ENCODE peak calls at places on chromosome 20, in six cellular contexts. V is sigmoid colon, K is type B pancreatic cell, U is choroid plexus epithelial cell, W is HFF-Myc, M is lower lobe of right lung. G is an unnamed sample.

GRCh38 chr20:41141153-41141815 is 3.9 kb downstream of the PLCG1 start:
- DNase-seq in V (peak), K (no peak), U (peak), W (no peak), M (no peak), G (peak)

GRCh38 chr20:62860391-62860923 is 1.2 kb downstream of the TCFL5 start:
- DNase-seq in V (no peak), K (no peak), U (peak), W (no peak), M (no peak), G (peak)

GRCh38 chr20:43389839-43390626 is 67.7 kb upstream of the SRSF6 start:
- DNase-seq in V (no peak), K (no peak), U (no peak), W (no peak), M (no peak), G (no peak)

GRCh38 chr20:4957939-4958362 is 43.4 kb downstream of the SLC23A2 start:
- DNase-seq in V (no peak), K (no peak), U (peak), W (no peak), M (no peak), G (peak)

GRCh38 chr20:4546342-4546741 is 175.4 kb upstream of the PRND start:
- DNase-seq in V (no peak), K (no peak), U (no peak), W (no peak), M (no peak), G (no peak)

GRCh38 chr20:32036716-32037355 is 15.2 kb upstream of the HCK start:
- DNase-seq in V (no peak), K (no peak), U (peak), W (no peak), M (no peak), G (peak)

GRCh38 chr20:58407966-58408557 is 19.0 kb downstream of the VAPB start:
- DNase-seq in V (no peak), K (no peak), U (peak), W (no peak), M (no peak), G (peak)

GRCh38 chr20:21133404-21133803 is 7.5 kb downstream of the KIZ start:
- DNase-seq in V (no peak), K (no peak), U (no peak), W (no peak), M (no peak), G (no peak)

GRCh38 chr20:49484180-49485140 is 2.0 kb upstream of the KCNB1 start:
- DNase-seq in V (peak), K (peak), U (peak), W (no peak), M (peak), G (peak)

GRCh38 chr20:6075428-6076219 is 21.8 kb upstream of the LRRN4 start:
- DNase-seq in V (no peak), K (no peak), U (peak), W (no peak), M (no peak), G (no peak)

GRCh38 chr20:47009784-47010183 is 115.1 kb downstream of the EYA2 start:
- DNase-seq in V (no peak), K (no peak), U (no peak), W (no peak), M (no peak), G (no peak)

GRCh38 chr20:51434026-51434425 is 108.5 kb downstream of the NFATC2 start:
- DNase-seq in V (no peak), K (no peak), U (no peak), W (no peak), M (no peak), G (no peak)

GRCh38 chr20:23100021-23100753 is 14.1 kb upstream of the CD93 start:
- DNase-seq in V (peak), K (no peak), U (no peak), W (no peak), M (no peak), G (no peak)

GRCh38 chr20:58327211-58327610 is 17.7 kb downstream of the RAB22A start:
- DNase-seq in V (peak), K (no peak), U (peak), W (no peak), M (no peak), G (peak)

GRCh38 chr20:44495257-44495656 is 19.6 kb downstream of the TTPAL start:
- DNase-seq in V (no peak), K (no peak), U (peak), W (no peak), M (no peak), G (peak)

GRCh38 chr20:25042531-25043498 is 15.1 kb downstream of the ACSS1 start:
- DNase-seq in V (peak), K (no peak), U (no peak), W (no peak), M (peak), G (no peak)

GRCh38 chr20:11379257-11380011 is 538.3 kb upstream of the BTBD3 start:
- DNase-seq in V (no peak), K (no peak), U (peak), W (no peak), M (no peak), G (peak)

GRCh38 chr20:8117636-8118413 is 14.2 kb upstream of the PLCB1 start:
- DNase-seq in V (no peak), K (no peak), U (no peak), W (no peak), M (no peak), G (no peak)

GRCh38 chr20:58173091-58173490 is 55.4 kb downstream of the ANKRD60 start:
- DNase-seq in V (no peak), K (no peak), U (no peak), W (no peak), M (no peak), G (no peak)

GRCh38 chr20:62778601-62779416 is 17.5 kb upstream of the MRGBP start:
- DNase-seq in V (no peak), K (no peak), U (no peak), W (no peak), M (no peak), G (no peak)

GRCh38 chr20:32609993-32610896 is 25.1 kb upstream of the NOL4L start:
- DNase-seq in V (no peak), K (no peak), U (no peak), W (no peak), M (no peak), G (no peak)

GRCh38 chr20:38308047-38308438 is 4.1 kb downstream of the BPI start:
- DNase-seq in V (no peak), K (no peak), U (peak), W (no peak), M (no peak), G (no peak)

GRCh38 chr20:11166716-11167115 is 492.9 kb upstream of the JAG1 start:
- DNase-seq in V (no peak), K (no peak), U (peak), W (no peak), M (no peak), G (no peak)

GRCh38 chr20:43680976-43681375 is 14.1 kb downstream of the MYBL2 start:
- DNase-seq in V (no peak), K (no peak), U (no peak), W (no peak), M (no peak), G (no peak)

GRCh38 chr20:50580016-50580747 is 70.0 kb downstream of the PTPN1 start:
- DNase-seq in V (peak), K (no peak), U (peak), W (no peak), M (peak), G (peak)

GRCh38 chr20:56627122-56628014 is 1.7 kb upstream of the TFAP2C start:
- DNase-seq in V (no peak), K (no peak), U (no peak), W (no peak), M (no peak), G (peak)

GRCh38 chr20:32792316-32792715 is 27.4 kb upstream of the MAPRE1 start:
- DNase-seq in V (no peak), K (no peak), U (peak), W (no peak), M (no peak), G (peak)

GRCh38 chr20:45798935-45799642 is 7.3 kb downstream of the DNTTIP1 start:
- DNase-seq in V (no peak), K (no peak), U (peak), W (no peak), M (peak), G (peak)

GRCh38 chr20:58096880-58097813 is 131.3 kb downstream of the ANKRD60 start:
- DNase-seq in V (no peak), K (no peak), U (no peak), W (no peak), M (no peak), G (no peak)

GRCh38 chr20:44494266-44494665 is 18.6 kb downstream of the TTPAL start:
- DNase-seq in V (no peak), K (no peak), U (peak), W (no peak), M (no peak), G (no peak)

GRCh38 chr20:38657390-38657789 is 55.8 kb downstream of the ARHGAP40 start:
- DNase-seq in V (no peak), K (no peak), U (no peak), W (no peak), M (no peak), G (no peak)

GRCh38 chr20:13119583-13119982 is 101.5 kb upstream of the ISM1 start:
- DNase-seq in V (no peak), K (no peak), U (peak), W (peak), M (no peak), G (peak)

GRCh38 chr20:17995967-17996819 is 27.4 kb downstream of the MGME1 start:
- DNase-seq in V (no peak), K (no peak), U (peak), W (peak), M (no peak), G (peak)

GRCh38 chr20:45626540-45626939 is 3.0 kb upstream of the WFDC10A start:
- DNase-seq in V (no peak), K (no peak), U (no peak), W (no peak), M (no peak), G (no peak)

G was measured in mesenchymal stem cell.